ENCODE peak calls at places on chromosomes 11 and 22, in nine cellular contexts. Z is kidney glomerular epithelial cell, W is PC-3, N is OCI-M1, Y is hypothalamus, J is AG04450, K is type B pancreatic cell, F is C1 segment of cervical spinal cord, M is NCI-H460. E is an unnamed sample.

GRCh38 chr22:43743929-43744643 is 68.0 kb downstream of the EFCAB6 start:
- DNase-seq in M (no peak), Z (no peak), Y (no peak), W (no peak), F (no peak), J (no peak), K (no peak), N (no peak), E (no peak)

GRCh38 chr11:2839395-2839941 is 46.1 kb downstream of the CDKN1C start:
- DNase-seq in Y (no peak), M (no peak), F (no peak), Z (no peak), J (no peak), N (no peak), W (no peak), K (no peak), E (no peak)

GRCh38 chr11:72225411-72225951 is 914 bp downstream of the INPPL1 start:
- DNase-seq in J (no peak), W (peak), Y (no peak), N (peak), Z (no peak), M (no peak), K (peak), F (no peak), E (peak)

GRCh38 chr11:117449111-117449693 is 121.5 kb downstream of the CEP164 start:
- DNase-seq in F (no peak), K (no peak), M (no peak), Z (no peak), N (no peak), J (no peak), W (no peak), Y (no peak), E (no peak)

GRCh38 chr11:26849009-26849408 is 127.1 kb upstream of the SLC5A12 start:
- DNase-seq in M (no peak), Y (no peak), Z (peak), W (no peak), K (no peak), J (no peak), F (no peak), N (no peak), E (no peak)

GRCh38 chr11:60455531-60456042 is at the start of gene MS4A1:
- DNase-seq in N (no peak), Y (no peak), M (no peak), Z (no peak), W (no peak), K (no peak), J (no peak), F (no peak), E (no peak)

GRCh38 chr22:49247194-49247924 is 580.3 kb downstream of the BRD1 start:
- DNase-seq in F (no peak), K (peak), Z (no peak), M (no peak), W (no peak), N (no peak), J (no peak), Y (no peak), E (peak)

GRCh38 chr11:31687861-31688260 is 123.3 kb downstream of the PAX6 start:
- DNase-seq in N (no peak), F (no peak), M (no peak), Y (no peak), W (no peak), K (no peak), J (no peak), Z (no peak), E (no peak)

GRCh38 chr11:13276454-13276851 is 1.1 kb upstream of the BMAL1 start:
- DNase-seq in J (no peak), N (no peak), W (no peak), M (no peak), K (no peak), F (no peak), Z (no peak), Y (no peak), E (peak)

E was measured in H7.